ENCODE peak calls at places on chromosomes 1 and 21, in five cellular contexts. One of them, this sample, is unnamed.
A peak's percentile ranks its signal among the peaks of the same experiment; 100 is the strongest.

GRCh38 chr1:12620142-12620865 is 2.3 kb upstream of the DHRS3 start:
- DNase-seq in NCI-H1436: no peak
- DNase-seq in T-helper 17 cell: no peak
- DNase-seq in MG63: no peak
- DNase-seq in posterior cingulate gyrus: no peak
- DNase-seq in this sample: no peak

GRCh38 chr1:37762516-37762915 is 2.4 kb downstream of the EPHA10 start:
- DNase-seq in NCI-H1436: no peak
- DNase-seq in MG63: no peak
- DNase-seq in posterior cingulate gyrus: no peak
- DNase-seq in T-helper 17 cell: no peak
- DNase-seq in this sample: no peak

GRCh38 chr1:111582016-111582415 is 37.6 kb upstream of the RAP1A start:
- DNase-seq in posterior cingulate gyrus: no peak
- DNase-seq in T-helper 17 cell: no peak
- DNase-seq in NCI-H1436: no peak
- DNase-seq in MG63: no peak
- DNase-seq in this sample: no peak

GRCh38 chr1:29416825-29417557 is 180.7 kb downstream of the PTPRU start:
- DNase-seq in T-helper 17 cell: no peak
- DNase-seq in MG63: peak; percentile 53
- DNase-seq in NCI-H1436: no peak
- DNase-seq in posterior cingulate gyrus: peak; percentile 18
- DNase-seq in this sample: no peak

GRCh38 chr1:107140703-107141490 is at the start of gene NTNG1:
- DNase-seq in MG63: peak; percentile 27
- DNase-seq in posterior cingulate gyrus: no peak
- DNase-seq in T-helper 17 cell: no peak
- DNase-seq in NCI-H1436: no peak
- DNase-seq in this sample: no peak

GRCh38 chr21:16241021-16241420 is 511.2 kb downstream of the USP25 start:
- DNase-seq in T-helper 17 cell: no peak
- DNase-seq in posterior cingulate gyrus: no peak
- DNase-seq in NCI-H1436: no peak
- DNase-seq in MG63: no peak
- DNase-seq in this sample: no peak

GRCh38 chr1:35915693-35916092 is 15.2 kb upstream of the AGO3 start:
- DNase-seq in posterior cingulate gyrus: no peak
- DNase-seq in MG63: no peak
- DNase-seq in NCI-H1436: no peak
- DNase-seq in T-helper 17 cell: no peak
- DNase-seq in this sample: no peak

GRCh38 chr1:223700388-223700918 is 11.9 kb upstream of the CAPN2 start:
- DNase-seq in MG63: no peak
- DNase-seq in T-helper 17 cell: no peak
- DNase-seq in posterior cingulate gyrus: no peak
- DNase-seq in NCI-H1436: no peak
- DNase-seq in this sample: no peak

GRCh38 chr1:231550448-231550781 is 21.9 kb downstream of the TSNAX start:
- DNase-seq in NCI-H1436: peak; percentile 13
- DNase-seq in T-helper 17 cell: no peak
- DNase-seq in posterior cingulate gyrus: no peak
- DNase-seq in MG63: no peak
- DNase-seq in this sample: no peak

GRCh38 chr1:41977329-41977728 is 58.6 kb upstream of the HIVEP3 start:
- DNase-seq in NCI-H1436: peak; percentile 64
- DNase-seq in MG63: no peak
- DNase-seq in T-helper 17 cell: no peak
- DNase-seq in posterior cingulate gyrus: no peak
- DNase-seq in this sample: no peak

GRCh38 chr21:31098576-31099005 is 60.3 kb upstream of the KRTAP19-8 start:
- DNase-seq in posterior cingulate gyrus: peak; percentile 77
- DNase-seq in MG63: peak; percentile 46
- DNase-seq in NCI-H1436: peak; percentile 45
- DNase-seq in T-helper 17 cell: peak; percentile 64
- DNase-seq in this sample: peak; percentile 80

GRCh38 chr1:104476126-104476525 is 726.4 kb downstream of the AMY1C start:
- DNase-seq in posterior cingulate gyrus: no peak
- DNase-seq in T-helper 17 cell: no peak
- DNase-seq in MG63: no peak
- DNase-seq in NCI-H1436: no peak
- DNase-seq in this sample: no peak

GRCh38 chr1:81967957-81968356 is 167.2 kb downstream of the ADGRL2 start:
- DNase-seq in NCI-H1436: peak; percentile 87
- DNase-seq in T-helper 17 cell: no peak
- DNase-seq in MG63: no peak
- DNase-seq in posterior cingulate gyrus: no peak
- DNase-seq in this sample: no peak

GRCh38 chr1:227357229-227358078 is 39.2 kb upstream of the CDC42BPA start:
- DNase-seq in NCI-H1436: no peak
- DNase-seq in posterior cingulate gyrus: no peak
- DNase-seq in MG63: peak; percentile 90
- DNase-seq in T-helper 17 cell: no peak
- DNase-seq in this sample: no peak

GRCh38 chr1:55275151-55275748 is 60.1 kb upstream of the USP24 start:
- DNase-seq in T-helper 17 cell: no peak
- DNase-seq in NCI-H1436: no peak
- DNase-seq in posterior cingulate gyrus: peak; percentile 40
- DNase-seq in MG63: no peak
- DNase-seq in this sample: no peak

GRCh38 chr1:4702927-4703326 is 48.5 kb downstream of the AJAP1 start:
- DNase-seq in T-helper 17 cell: no peak
- DNase-seq in MG63: no peak
- DNase-seq in NCI-H1436: no peak
- DNase-seq in posterior cingulate gyrus: no peak
- DNase-seq in this sample: no peak

GRCh38 chr21:44347911-44348451 is 5.4 kb upstream of the TRPM2 start:
- DNase-seq in NCI-H1436: peak; percentile 42
- DNase-seq in MG63: no peak
- DNase-seq in T-helper 17 cell: no peak
- DNase-seq in posterior cingulate gyrus: no peak
- DNase-seq in this sample: peak; percentile 79

GRCh38 chr1:146021622-146022402 is at the start of gene HJV:
- DNase-seq in posterior cingulate gyrus: no peak
- DNase-seq in NCI-H1436: no peak
- DNase-seq in T-helper 17 cell: no peak
- DNase-seq in MG63: no peak
- DNase-seq in this sample: no peak

GRCh38 chr21:18614327-18614726 is 210.7 kb upstream of the TMPRSS15 start:
- DNase-seq in posterior cingulate gyrus: no peak
- DNase-seq in NCI-H1436: no peak
- DNase-seq in T-helper 17 cell: no peak
- DNase-seq in MG63: no peak
- DNase-seq in this sample: no peak

GRCh38 chr1:156246762-156247459 is 945 bp downstream of the PAQR6 start:
- DNase-seq in MG63: peak; percentile 56
- DNase-seq in NCI-H1436: no peak
- DNase-seq in T-helper 17 cell: no peak
- DNase-seq in posterior cingulate gyrus: no peak
- DNase-seq in this sample: no peak